ENCODE peak calls at places on chromosomes 5 and 9, in ten cellular contexts. One of them, this sample, is unnamed.

GRCh38 chr9:137421838-137422667 is 909 bp downstream of the EXD3 start:
- DNase-seq in activated CD8-positive, alpha-beta T cell treated with anti-CD3 and anti-CD28 coated beads, Interleukin-2, amount 10 ng/mL, durations not matched to agents 7 days and 5 days: no peak
- DNase-seq in T-helper 2 cell: no peak
- DNase-seq in cardiac muscle cell: no peak
- DNase-seq in NCI-H1092: no peak
- DNase-seq in stimulated activated CD8-positive, alpha-beta memory T cell treated with anti-CD3 and anti-CD28 coated beads, Interleukin-12 subunit alpha, Interleukin-12 subunit beta, amount 100 ng/mL, for 1 hour: no peak
- DNase-seq in cortex of kidney: no peak
- DNase-seq in OCI-LY7: no peak
- DNase-seq in A172: no peak
- DNase-seq in body of pancreas: no peak
- DNase-seq in this sample: no peak

GRCh38 chr9:124665391-124666058 is 105.6 kb downstream of the NR6A1 start:
- DNase-seq in OCI-LY7: no peak
- DNase-seq in activated CD8-positive, alpha-beta T cell treated with anti-CD3 and anti-CD28 coated beads, Interleukin-2, amount 10 ng/mL, durations not matched to agents 7 days and 5 days: no peak
- DNase-seq in stimulated activated CD8-positive, alpha-beta memory T cell treated with anti-CD3 and anti-CD28 coated beads, Interleukin-12 subunit alpha, Interleukin-12 subunit beta, amount 100 ng/mL, for 1 hour: no peak
- DNase-seq in T-helper 2 cell: no peak
- DNase-seq in cortex of kidney: no peak
- DNase-seq in NCI-H1092: no peak
- DNase-seq in body of pancreas: no peak
- DNase-seq in A172: peak; percentile 81
- DNase-seq in cardiac muscle cell: no peak
- DNase-seq in this sample: no peak

GRCh38 chr5:16916262-16916878 is 19.7 kb downstream of the MYO10 start:
- DNase-seq in NCI-H1092: no peak
- DNase-seq in OCI-LY7: no peak
- DNase-seq in cortex of kidney: no peak
- DNase-seq in body of pancreas: no peak
- DNase-seq in activated CD8-positive, alpha-beta T cell treated with anti-CD3 and anti-CD28 coated beads, Interleukin-2, amount 10 ng/mL, durations not matched to agents 7 days and 5 days: no peak
- DNase-seq in stimulated activated CD8-positive, alpha-beta memory T cell treated with anti-CD3 and anti-CD28 coated beads, Interleukin-12 subunit alpha, Interleukin-12 subunit beta, amount 100 ng/mL, for 1 hour: no peak
- DNase-seq in T-helper 2 cell: peak; percentile 22
- DNase-seq in A172: peak; percentile 95
- DNase-seq in cardiac muscle cell: peak; percentile 95
- DNase-seq in this sample: no peak

GRCh38 chr5:163967273-163967672 is 461.9 kb downstream of the MAT2B start:
- DNase-seq in cortex of kidney: no peak
- DNase-seq in body of pancreas: no peak
- DNase-seq in cardiac muscle cell: no peak
- DNase-seq in OCI-LY7: no peak
- DNase-seq in A172: no peak
- DNase-seq in NCI-H1092: no peak
- DNase-seq in activated CD8-positive, alpha-beta T cell treated with anti-CD3 and anti-CD28 coated beads, Interleukin-2, amount 10 ng/mL, durations not matched to agents 7 days and 5 days: no peak
- DNase-seq in T-helper 2 cell: no peak
- DNase-seq in stimulated activated CD8-positive, alpha-beta memory T cell treated with anti-CD3 and anti-CD28 coated beads, Interleukin-12 subunit alpha, Interleukin-12 subunit beta, amount 100 ng/mL, for 1 hour: no peak
- DNase-seq in this sample: no peak

GRCh38 chr5:179250561-179251225 is 94.6 kb downstream of the ADAMTS2 start:
- DNase-seq in stimulated activated CD8-positive, alpha-beta memory T cell treated with anti-CD3 and anti-CD28 coated beads, Interleukin-12 subunit alpha, Interleukin-12 subunit beta, amount 100 ng/mL, for 1 hour: no peak
- DNase-seq in cardiac muscle cell: no peak
- DNase-seq in A172: no peak
- DNase-seq in T-helper 2 cell: no peak
- DNase-seq in OCI-LY7: no peak
- DNase-seq in NCI-H1092: no peak
- DNase-seq in activated CD8-positive, alpha-beta T cell treated with anti-CD3 and anti-CD28 coated beads, Interleukin-2, amount 10 ng/mL, durations not matched to agents 7 days and 5 days: no peak
- DNase-seq in body of pancreas: peak; percentile 2
- DNase-seq in cortex of kidney: no peak
- DNase-seq in this sample: no peak

GRCh38 chr9:92746567-92747458 is 17.8 kb downstream of the BICD2 start:
- DNase-seq in cortex of kidney: no peak
- DNase-seq in NCI-H1092: no peak
- DNase-seq in stimulated activated CD8-positive, alpha-beta memory T cell treated with anti-CD3 and anti-CD28 coated beads, Interleukin-12 subunit alpha, Interleukin-12 subunit beta, amount 100 ng/mL, for 1 hour: no peak
- DNase-seq in body of pancreas: peak; percentile 8
- DNase-seq in A172: no peak
- DNase-seq in OCI-LY7: no peak
- DNase-seq in cardiac muscle cell: peak; percentile 63
- DNase-seq in T-helper 2 cell: no peak
- DNase-seq in activated CD8-positive, alpha-beta T cell treated with anti-CD3 and anti-CD28 coated beads, Interleukin-2, amount 10 ng/mL, durations not matched to agents 7 days and 5 days: no peak
- DNase-seq in this sample: no peak

GRCh38 chr5:180343846-180344327 is 9.2 kb downstream of the GFPT2 start:
- DNase-seq in activated CD8-positive, alpha-beta T cell treated with anti-CD3 and anti-CD28 coated beads, Interleukin-2, amount 10 ng/mL, durations not matched to agents 7 days and 5 days: no peak
- DNase-seq in A172: peak; percentile 64
- DNase-seq in stimulated activated CD8-positive, alpha-beta memory T cell treated with anti-CD3 and anti-CD28 coated beads, Interleukin-12 subunit alpha, Interleukin-12 subunit beta, amount 100 ng/mL, for 1 hour: no peak
- DNase-seq in cardiac muscle cell: peak; percentile 83
- DNase-seq in NCI-H1092: no peak
- DNase-seq in cortex of kidney: no peak
- DNase-seq in OCI-LY7: no peak
- DNase-seq in T-helper 2 cell: no peak
- DNase-seq in body of pancreas: peak; percentile 15
- DNase-seq in this sample: no peak

GRCh38 chr5:132052520-132052919 is 7.9 kb upstream of the IL3 start:
- DNase-seq in stimulated activated CD8-positive, alpha-beta memory T cell treated with anti-CD3 and anti-CD28 coated beads, Interleukin-12 subunit alpha, Interleukin-12 subunit beta, amount 100 ng/mL, for 1 hour: no peak
- DNase-seq in cortex of kidney: no peak
- DNase-seq in body of pancreas: no peak
- DNase-seq in T-helper 2 cell: no peak
- DNase-seq in activated CD8-positive, alpha-beta T cell treated with anti-CD3 and anti-CD28 coated beads, Interleukin-2, amount 10 ng/mL, durations not matched to agents 7 days and 5 days: no peak
- DNase-seq in cardiac muscle cell: no peak
- DNase-seq in A172: no peak
- DNase-seq in NCI-H1092: no peak
- DNase-seq in OCI-LY7: no peak
- DNase-seq in this sample: no peak

GRCh38 chr5:79171846-79172245 is 60.2 kb downstream of the BHMT start:
- DNase-seq in OCI-LY7: no peak
- DNase-seq in cortex of kidney: no peak
- DNase-seq in stimulated activated CD8-positive, alpha-beta memory T cell treated with anti-CD3 and anti-CD28 coated beads, Interleukin-12 subunit alpha, Interleukin-12 subunit beta, amount 100 ng/mL, for 1 hour: no peak
- DNase-seq in activated CD8-positive, alpha-beta T cell treated with anti-CD3 and anti-CD28 coated beads, Interleukin-2, amount 10 ng/mL, durations not matched to agents 7 days and 5 days: no peak
- DNase-seq in body of pancreas: no peak
- DNase-seq in NCI-H1092: no peak
- DNase-seq in T-helper 2 cell: no peak
- DNase-seq in cardiac muscle cell: no peak
- DNase-seq in A172: no peak
- DNase-seq in this sample: no peak

GRCh38 chr9:89185980-89186379 is 7.4 kb upstream of the SHC3 start:
- DNase-seq in stimulated activated CD8-positive, alpha-beta memory T cell treated with anti-CD3 and anti-CD28 coated beads, Interleukin-12 subunit alpha, Interleukin-12 subunit beta, amount 100 ng/mL, for 1 hour: no peak
- DNase-seq in NCI-H1092: no peak
- DNase-seq in OCI-LY7: peak; percentile 3
- DNase-seq in A172: peak; percentile 40
- DNase-seq in body of pancreas: no peak
- DNase-seq in cardiac muscle cell: peak; percentile 62
- DNase-seq in cortex of kidney: no peak
- DNase-seq in activated CD8-positive, alpha-beta T cell treated with anti-CD3 and anti-CD28 coated beads, Interleukin-2, amount 10 ng/mL, durations not matched to agents 7 days and 5 days: no peak
- DNase-seq in T-helper 2 cell: no peak
- DNase-seq in this sample: no peak

GRCh38 chr9:136808075-136808780 is 480 bp downstream of the RABL6 start:
- DNase-seq in OCI-LY7: peak; percentile 54
- DNase-seq in A172: no peak
- DNase-seq in activated CD8-positive, alpha-beta T cell treated with anti-CD3 and anti-CD28 coated beads, Interleukin-2, amount 10 ng/mL, durations not matched to agents 7 days and 5 days: peak; percentile 52
- DNase-seq in body of pancreas: peak; percentile 46
- DNase-seq in stimulated activated CD8-positive, alpha-beta memory T cell treated with anti-CD3 and anti-CD28 coated beads, Interleukin-12 subunit alpha, Interleukin-12 subunit beta, amount 100 ng/mL, for 1 hour: peak; percentile 30
- DNase-seq in cardiac muscle cell: no peak
- DNase-seq in T-helper 2 cell: peak; percentile 42
- DNase-seq in NCI-H1092: no peak
- DNase-seq in cortex of kidney: no peak
- DNase-seq in this sample: no peak

GRCh38 chr5:51028394-51028793 is 354.9 kb upstream of the ISL1 start:
- DNase-seq in cardiac muscle cell: no peak
- DNase-seq in NCI-H1092: no peak
- DNase-seq in T-helper 2 cell: no peak
- DNase-seq in OCI-LY7: no peak
- DNase-seq in stimulated activated CD8-positive, alpha-beta memory T cell treated with anti-CD3 and anti-CD28 coated beads, Interleukin-12 subunit alpha, Interleukin-12 subunit beta, amount 100 ng/mL, for 1 hour: no peak
- DNase-seq in cortex of kidney: no peak
- DNase-seq in body of pancreas: no peak
- DNase-seq in activated CD8-positive, alpha-beta T cell treated with anti-CD3 and anti-CD28 coated beads, Interleukin-2, amount 10 ng/mL, durations not matched to agents 7 days and 5 days: no peak
- DNase-seq in A172: no peak
- DNase-seq in this sample: no peak